ENCODE peak calls at places on chromosomes 1 and 21, in nine cellular contexts. N, U, B, I, S, C, E, W and V are unnamed samples.

GRCh38 chr1:97680894-97681293 is 239.9 kb downstream of the DPYD start:
- DNase-seq in N (no peak), U (no peak), B (no peak), I (no peak), S (no peak), C (no peak), E (no peak), W (no peak), V (no peak)

GRCh38 chr1:106621853-106622252 is 434.6 kb upstream of the PRMT6 start:
- DNase-seq in N (no peak), U (no peak), B (no peak), I (no peak), S (no peak), C (no peak), E (no peak), W (no peak), V (no peak)

GRCh38 chr1:211935448-211935970 is 99.8 kb downstream of the INTS7 start:
- DNase-seq in N (no peak), U (no peak), B (no peak), I (no peak), S (no peak), C (no peak), E (no peak), W (peak), V (peak)

GRCh38 chr21:33951276-33952178 is 35.9 kb upstream of the ATP5PO start:
- DNase-seq in N (no peak), U (no peak), B (no peak), I (no peak), S (no peak), C (peak), E (no peak), W (no peak), V (no peak)

GRCh38 chr1:157562515-157562914 is 10.2 kb upstream of the FCRL5 start:
- DNase-seq in N (no peak), U (no peak), B (no peak), I (no peak), S (no peak), C (no peak), E (no peak), W (no peak), V (no peak)

GRCh38 chr1:99613716-99614115 is 32.2 kb upstream of the PALMD start:
- DNase-seq in N (no peak), U (no peak), B (no peak), I (no peak), S (no peak), C (no peak), E (no peak), W (no peak), V (no peak)

GRCh38 chr1:63847308-63847910 is 73.6 kb downstream of the ROR1 start:
- DNase-seq in N (peak), U (no peak), B (no peak), I (no peak), S (no peak), C (no peak), E (no peak), W (no peak), V (no peak)

GRCh38 chr21:46426313-46427046 is 32.2 kb upstream of the DIP2A start:
- DNase-seq in N (no peak), U (no peak), B (no peak), I (no peak), S (no peak), C (no peak), E (no peak), W (no peak), V (no peak)

GRCh38 chr21:43866233-43866632 is 1.2 kb downstream of the AGPAT3 start:
- DNase-seq in N (peak), U (peak), B (peak), I (peak), S (no peak), C (peak), E (no peak), W (peak), V (peak)

GRCh38 chr1:36096500-36097412 is 8.1 kb downstream of the ADPRS start:
- DNase-seq in N (no peak), U (no peak), B (no peak), I (peak), S (no peak), C (no peak), E (peak), W (no peak), V (peak)
- TF ChIP-seq CTCF in N (peak), U (no peak), B (no peak), I (peak), S (no peak), C (peak), E (no peak), W (no peak), V (no peak)

GRCh38 chr1:226549094-226549936 is 751 bp downstream of the STUM start:
- DNase-seq in N (no peak), U (no peak), B (no peak), I (peak), S (no peak), C (no peak), E (peak), W (peak), V (peak)
- TF ChIP-seq CTCF in N (no peak), U (no peak), B (no peak), I (no peak), S (no peak), C (no peak), E (no peak), W (no peak), V (no peak)

GRCh38 chr1:53593758-53594380 is 134.7 kb downstream of the DMRTB1 start:
- DNase-seq in N (no peak), U (no peak), B (no peak), I (peak), S (peak), C (no peak), E (peak), W (no peak), V (peak)

GRCh38 chr1:53592521-53592982 is 133.4 kb downstream of the DMRTB1 start:
- DNase-seq in N (peak), U (no peak), B (peak), I (peak), S (peak), C (peak), E (peak), W (no peak), V (no peak)

GRCh38 chr1:53592985-53593757 is 134.0 kb downstream of the DMRTB1 start:
- DNase-seq in N (no peak), U (no peak), B (no peak), I (no peak), S (no peak), C (no peak), E (no peak), W (no peak), V (no peak)

GRCh38 chr1:53595906-53596305 is 136.7 kb downstream of the DMRTB1 start:
- DNase-seq in N (no peak), U (no peak), B (no peak), I (no peak), S (no peak), C (no peak), E (no peak), W (no peak), V (no peak)

DNA sequence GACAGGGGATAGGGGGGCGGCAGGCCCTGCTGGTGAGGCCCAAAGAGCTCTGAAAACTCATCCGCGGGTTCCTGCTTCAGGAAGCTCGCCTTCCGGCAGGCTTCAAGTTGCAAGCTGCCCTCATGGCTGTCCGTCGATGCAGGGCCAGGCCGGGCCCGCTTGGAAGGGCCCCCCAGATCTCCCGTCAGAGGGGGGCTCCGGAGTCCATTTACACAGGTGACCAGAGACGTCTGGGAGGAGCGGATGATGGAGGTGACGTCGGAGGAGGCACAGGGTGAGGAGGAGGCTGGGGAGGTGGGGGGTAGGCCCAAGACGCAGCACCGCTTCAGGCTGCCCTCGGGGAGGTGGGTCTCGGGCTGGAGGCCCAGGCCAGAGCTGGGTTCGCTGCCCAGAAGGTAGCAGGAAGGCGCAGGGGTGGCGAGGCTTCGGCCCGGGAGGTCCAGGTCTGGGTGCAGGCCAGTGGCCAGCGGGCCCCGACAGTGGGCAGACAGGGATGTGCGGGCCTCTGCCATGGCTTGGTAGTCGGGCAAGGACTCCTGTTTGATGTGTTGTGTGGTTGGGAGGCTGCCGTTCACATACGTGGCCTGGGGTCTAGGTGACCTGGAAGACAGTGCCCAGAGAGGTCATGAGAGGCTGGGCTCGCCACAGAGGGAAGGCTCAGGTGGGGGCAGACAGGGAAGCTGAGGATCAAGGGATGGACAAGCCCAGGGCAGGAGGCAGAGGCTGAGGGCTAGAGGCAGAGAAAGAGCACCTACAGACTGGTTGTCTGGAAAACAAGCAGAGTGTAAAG is 135.4 kb downstream of the DMRTB1 start:
- DNase-seq in N (no peak), U (no peak), B (no peak), I (no peak), S (no peak), C (no peak), E (no peak), W (no peak), V (no peak)
- TF ChIP-seq CTCF in N (no peak), U (no peak), B (no peak), I (no peak), S (no peak), C (no peak), E (no peak), W (no peak), V (no peak)

DNA sequence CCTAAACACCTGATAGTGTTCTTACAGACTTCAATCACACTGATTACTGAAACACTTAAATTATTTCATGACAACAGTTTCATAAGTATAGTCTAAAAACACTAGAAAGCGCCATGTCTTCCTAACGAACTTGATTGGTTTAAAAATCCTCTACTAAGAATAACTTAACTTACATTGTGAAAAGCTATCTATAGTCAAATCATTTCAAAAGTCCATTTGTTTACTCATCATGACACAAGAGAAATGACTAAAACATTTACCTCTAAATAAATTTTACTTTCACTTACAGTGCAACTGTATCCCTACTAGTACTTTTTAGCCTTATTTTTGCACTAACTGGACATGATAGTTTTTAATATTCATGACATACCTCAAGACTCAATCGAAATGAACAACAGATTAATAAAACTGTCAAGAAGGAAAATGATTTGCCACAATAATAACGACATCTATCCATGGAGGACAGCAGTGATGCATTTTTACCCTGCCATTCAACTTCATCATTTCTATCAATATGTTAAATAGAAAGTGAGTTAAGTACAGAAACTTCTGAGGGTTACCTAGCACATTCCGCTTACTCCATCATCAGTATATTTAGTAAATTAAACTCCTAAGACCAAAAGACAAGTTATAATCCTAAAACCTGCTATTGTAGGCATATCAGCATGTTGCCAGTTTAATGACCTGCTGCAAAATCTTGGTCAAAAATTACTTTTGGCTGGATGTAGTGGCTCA is 38.4 kb downstream of the AHCTF1 start:
- DNase-seq in N (no peak), U (no peak), B (no peak), I (no peak), S (no peak), C (no peak), E (no peak), W (peak), V (no peak)
- TF ChIP-seq CTCF in N (no peak), U (no peak), B (no peak), I (no peak), S (no peak), C (no peak), E (no peak), W (no peak), V (no peak)

DNA sequence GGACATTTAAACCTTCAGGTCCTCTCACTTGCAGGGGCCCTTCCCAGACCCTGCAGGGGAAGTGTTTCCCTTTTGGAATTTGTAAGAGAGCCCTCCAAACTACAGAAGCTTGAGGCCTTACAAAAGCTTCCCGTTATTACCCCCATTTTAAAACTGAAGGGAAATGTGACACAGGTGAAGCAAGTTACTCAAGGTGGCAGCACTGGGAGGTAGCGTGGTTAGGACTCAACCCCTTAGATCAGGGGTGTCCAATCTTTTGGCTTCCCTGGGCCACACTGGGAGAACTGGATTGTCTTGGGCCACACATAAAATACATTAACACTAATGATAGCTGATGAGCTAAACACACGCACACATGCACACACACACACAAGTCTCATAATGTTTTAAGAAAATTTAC is 15.8 kb upstream of the ZC3H12A start:
- DNase-seq in N (no peak), U (no peak), B (no peak), I (no peak), S (no peak), C (no peak), E (no peak), W (no peak), V (peak)
- TF ChIP-seq CTCF in N (peak), U (no peak), B (no peak), I (no peak), S (no peak), C (no peak), E (no peak), W (peak), V (no peak)

GRCh38 chr1:26338670-26339069 is 15.3 kb downstream of the CRYBG2 start:
- DNase-seq in N (no peak), U (no peak), B (no peak), I (no peak), S (no peak), C (no peak), E (no peak), W (no peak), V (no peak)
- TF ChIP-seq CTCF in N (no peak), U (no peak), B (no peak), I (no peak), S (no peak), C (no peak), E (no peak), W (no peak), V (no peak)

GRCh38 chr1:21234779-21235178 is 55.5 kb downstream of the ECE1 start:
- DNase-seq in N (no peak), U (no peak), B (no peak), I (no peak), S (no peak), C (peak), E (no peak), W (no peak), V (no peak)

GRCh38 chr1:21239181-21239580 is 51.1 kb downstream of the ECE1 start:
- DNase-seq in N (peak), U (no peak), B (no peak), I (no peak), S (no peak), C (no peak), E (no peak), W (peak), V (peak)

GRCh38 chr1:21238141-21238800 is 52.0 kb downstream of the ECE1 start:
- DNase-seq in N (peak), U (no peak), B (no peak), I (no peak), S (no peak), C (peak), E (no peak), W (no peak), V (no peak)

GRCh38 chr1:21236178-21236577 is 54.1 kb downstream of the ECE1 start:
- DNase-seq in N (no peak), U (no peak), B (no peak), I (no peak), S (no peak), C (no peak), E (no peak), W (no peak), V (no peak)

GRCh38 chr1:21237386-21238088 is 52.7 kb downstream of the ECE1 start:
- DNase-seq in N (no peak), U (peak), B (peak), I (no peak), S (no peak), C (no peak), E (no peak), W (no peak), V (no peak)
- TF ChIP-seq CTCF in N (no peak), U (no peak), B (no peak), I (no peak), S (no peak), C (no peak), E (no peak), W (no peak), V (no peak)